ENCODE peak calls at places on chromosomes 13 and 19, in four cellular contexts. One of them, this sample, is unnamed.

GRCh38 chr13:41496420-41497234 is 39.3 kb downstream of the RGCC start:
- DNase-seq in neuronal stem cell: no peak
- DNase-seq in mesendoderm: peak
- DNase-seq in H9: no peak
- DNase-seq in this sample: peak

GRCh38 chr19:6861683-6862286 is 25.6 kb upstream of the ADGRE1 start:
- DNase-seq in neuronal stem cell: no peak
- DNase-seq in mesendoderm: peak
- DNase-seq in H9: no peak
- DNase-seq in this sample: no peak

GRCh38 chr19:53980553-53981407 is 10.7 kb upstream of the CACNG6 start:
- DNase-seq in neuronal stem cell: no peak
- DNase-seq in mesendoderm: peak
- DNase-seq in H9: peak
- DNase-seq in this sample: peak

GRCh38 chr19:6198896-6199239 is 63.4 kb downstream of the ACSBG2 start:
- DNase-seq in neuronal stem cell: no peak
- DNase-seq in mesendoderm: no peak
- DNase-seq in H9: no peak
- DNase-seq in this sample: no peak

GRCh38 chr13:45878966-45879365 is 27.4 kb upstream of the SIAH3 start:
- DNase-seq in neuronal stem cell: no peak
- DNase-seq in mesendoderm: no peak
- DNase-seq in H9: no peak
- DNase-seq in this sample: no peak

GRCh38 chr19:38470788-38471480 is 37.4 kb downstream of the RYR1 start:
- DNase-seq in neuronal stem cell: no peak
- DNase-seq in mesendoderm: peak
- DNase-seq in H9: no peak
- DNase-seq in this sample: no peak

GRCh38 chr19:28028881-28029280 is 1184.1 kb downstream of the UQCRFS1 start:
- DNase-seq in neuronal stem cell: no peak
- DNase-seq in mesendoderm: no peak
- DNase-seq in H9: no peak
- DNase-seq in this sample: no peak

GRCh38 chr13:22278336-22278929 is 607.6 kb downstream of the FGF9 start:
- DNase-seq in neuronal stem cell: peak
- DNase-seq in mesendoderm: peak
- DNase-seq in H9: peak
- DNase-seq in this sample: peak

GRCh38 chr19:3123956-3124355 is 11.9 kb upstream of the GNA15 start:
- DNase-seq in neuronal stem cell: no peak
- DNase-seq in mesendoderm: no peak
- DNase-seq in H9: no peak
- DNase-seq in this sample: no peak

GRCh38 chr13:32824671-32825070 is 191.6 kb upstream of the KL start:
- DNase-seq in neuronal stem cell: peak
- DNase-seq in mesendoderm: peak
- DNase-seq in H9: peak
- DNase-seq in this sample: peak

GRCh38 chr13:22235285-22235949 is 564.5 kb downstream of the FGF9 start:
- DNase-seq in neuronal stem cell: no peak
- DNase-seq in mesendoderm: peak
- DNase-seq in H9: peak
- DNase-seq in this sample: peak

GRCh38 chr13:28655566-28655965 is 3.4 kb upstream of the POMP start:
- DNase-seq in neuronal stem cell: no peak
- DNase-seq in mesendoderm: peak
- DNase-seq in H9: no peak
- DNase-seq in this sample: peak

GRCh38 chr19:47227347-47228167 is 3.4 kb downstream of the BBC3 start:
- DNase-seq in neuronal stem cell: peak
- DNase-seq in mesendoderm: peak
- DNase-seq in H9: peak
- DNase-seq in this sample: peak

GRCh38 chr19:49554701-49555181 is 25.6 kb downstream of the NOSIP start:
- DNase-seq in neuronal stem cell: no peak
- DNase-seq in mesendoderm: no peak
- DNase-seq in H9: no peak
- DNase-seq in this sample: no peak

GRCh38 chr19:55116232-55117062 is 990 bp downstream of the PPP1R12C start:
- DNase-seq in neuronal stem cell: no peak
- DNase-seq in mesendoderm: peak
- DNase-seq in H9: no peak
- DNase-seq in this sample: peak

GRCh38 chr13:111312944-111313590 is 7.4 kb upstream of the TEX29 start:
- DNase-seq in neuronal stem cell: no peak
- DNase-seq in mesendoderm: peak
- DNase-seq in H9: no peak
- DNase-seq in this sample: no peak

GRCh38 chr19:10093295-10094186 is 7.4 kb downstream of the SHFL start:
- DNase-seq in neuronal stem cell: no peak
- DNase-seq in mesendoderm: peak
- DNase-seq in H9: no peak
- DNase-seq in this sample: no peak

GRCh38 chr19:16066611-16067104 is 9.6 kb upstream of the TPM4 start:
- DNase-seq in neuronal stem cell: no peak
- DNase-seq in mesendoderm: no peak
- DNase-seq in H9: peak
- DNase-seq in this sample: peak

GRCh38 chr19:47779524-47780214 is 1.2 kb downstream of the SELENOW start:
- DNase-seq in neuronal stem cell: no peak
- DNase-seq in mesendoderm: no peak
- DNase-seq in H9: no peak
- DNase-seq in this sample: no peak

GRCh38 chr19:47790398-47790814 is 11.9 kb downstream of the SELENOW start:
- DNase-seq in neuronal stem cell: peak
- DNase-seq in mesendoderm: peak
- DNase-seq in H9: peak
- DNase-seq in this sample: peak

GRCh38 chr19:4597975-4598671 is 38.6 kb upstream of the SEMA6B start:
- DNase-seq in neuronal stem cell: peak
- DNase-seq in mesendoderm: peak
- DNase-seq in H9: peak
- DNase-seq in this sample: no peak

GRCh38 chr19:41327499-41328156 is 17.7 kb downstream of the CCDC97 start:
- DNase-seq in neuronal stem cell: no peak
- DNase-seq in mesendoderm: no peak
- DNase-seq in H9: peak
- DNase-seq in this sample: peak

GRCh38 chr13:111503376-111503775 is 182.9 kb downstream of the TEX29 start:
- DNase-seq in neuronal stem cell: no peak
- DNase-seq in mesendoderm: no peak
- DNase-seq in H9: no peak
- DNase-seq in this sample: no peak

GRCh38 chr13:71798723-71799122 is 68.3 kb downstream of the DACH1 start:
- DNase-seq in neuronal stem cell: no peak
- DNase-seq in mesendoderm: no peak
- DNase-seq in H9: no peak
- DNase-seq in this sample: no peak

GRCh38 chr13:95298971-95299627 is 2.2 kb downstream of the ABCC4 start:
- DNase-seq in neuronal stem cell: no peak
- DNase-seq in mesendoderm: peak
- DNase-seq in H9: no peak
- DNase-seq in this sample: peak

GRCh38 chr13:26544707-26545106 is 12.8 kb upstream of the WASF3 start:
- DNase-seq in neuronal stem cell: no peak
- DNase-seq in mesendoderm: no peak
- DNase-seq in H9: no peak
- DNase-seq in this sample: no peak

GRCh38 chr19:46131485-46132143 is 7.1 kb upstream of the IGFL3 start:
- DNase-seq in neuronal stem cell: no peak
- DNase-seq in mesendoderm: no peak
- DNase-seq in H9: no peak
- DNase-seq in this sample: no peak

GRCh38 chr19:18203408-18203862 is 407 bp downstream of the RAB3A start:
- DNase-seq in neuronal stem cell: no peak
- DNase-seq in mesendoderm: no peak
- DNase-seq in H9: no peak
- DNase-seq in this sample: no peak

GRCh38 chr19:15315101-15315500 is 17.2 kb downstream of the BRD4 start:
- DNase-seq in neuronal stem cell: no peak
- DNase-seq in mesendoderm: no peak
- DNase-seq in H9: no peak
- DNase-seq in this sample: no peak

GRCh38 chr13:107838592-107839161 is 376.7 kb downstream of the LIG4 start:
- DNase-seq in neuronal stem cell: no peak
- DNase-seq in mesendoderm: peak
- DNase-seq in H9: no peak
- DNase-seq in this sample: no peak

GRCh38 chr13:44211286-44211685 is 162.3 kb upstream of the SERP2 start:
- DNase-seq in neuronal stem cell: no peak
- DNase-seq in mesendoderm: peak
- DNase-seq in H9: no peak
- DNase-seq in this sample: no peak

GRCh38 chr19:38046254-38047047 is 139.4 kb downstream of the SIPA1L3 start:
- DNase-seq in neuronal stem cell: no peak
- DNase-seq in mesendoderm: no peak
- DNase-seq in H9: no peak
- DNase-seq in this sample: no peak

GRCh38 chr13:25117312-25117711 is 21.4 kb downstream of the PABPC3 start:
- DNase-seq in neuronal stem cell: no peak
- DNase-seq in mesendoderm: peak
- DNase-seq in H9: no peak
- DNase-seq in this sample: no peak
- H2BK120ac ChIP-seq in neuronal stem cell: no peak
- H2BK120ac ChIP-seq in mesendoderm: no peak
- H2BK120ac ChIP-seq in H9: no peak
- H2BK120ac ChIP-seq in this sample: no peak

GRCh38 chr13:40143559-40143958 is 488.1 kb downstream of the COG6 start:
- DNase-seq in neuronal stem cell: no peak
- DNase-seq in mesendoderm: no peak
- DNase-seq in H9: no peak
- DNase-seq in this sample: no peak

GRCh38 chr13:40141859-40142555 is 486.5 kb downstream of the COG6 start:
- DNase-seq in neuronal stem cell: no peak
- DNase-seq in mesendoderm: no peak
- DNase-seq in H9: no peak
- DNase-seq in this sample: no peak

GRCh38 chr13:40137400-40137799 is 481.9 kb downstream of the COG6 start:
- DNase-seq in neuronal stem cell: no peak
- DNase-seq in mesendoderm: no peak
- DNase-seq in H9: no peak
- DNase-seq in this sample: no peak

GRCh38 chr13:40136896-40137295 is 481.4 kb downstream of the COG6 start:
- DNase-seq in neuronal stem cell: no peak
- DNase-seq in mesendoderm: no peak
- DNase-seq in H9: no peak
- DNase-seq in this sample: no peak

DNA sequence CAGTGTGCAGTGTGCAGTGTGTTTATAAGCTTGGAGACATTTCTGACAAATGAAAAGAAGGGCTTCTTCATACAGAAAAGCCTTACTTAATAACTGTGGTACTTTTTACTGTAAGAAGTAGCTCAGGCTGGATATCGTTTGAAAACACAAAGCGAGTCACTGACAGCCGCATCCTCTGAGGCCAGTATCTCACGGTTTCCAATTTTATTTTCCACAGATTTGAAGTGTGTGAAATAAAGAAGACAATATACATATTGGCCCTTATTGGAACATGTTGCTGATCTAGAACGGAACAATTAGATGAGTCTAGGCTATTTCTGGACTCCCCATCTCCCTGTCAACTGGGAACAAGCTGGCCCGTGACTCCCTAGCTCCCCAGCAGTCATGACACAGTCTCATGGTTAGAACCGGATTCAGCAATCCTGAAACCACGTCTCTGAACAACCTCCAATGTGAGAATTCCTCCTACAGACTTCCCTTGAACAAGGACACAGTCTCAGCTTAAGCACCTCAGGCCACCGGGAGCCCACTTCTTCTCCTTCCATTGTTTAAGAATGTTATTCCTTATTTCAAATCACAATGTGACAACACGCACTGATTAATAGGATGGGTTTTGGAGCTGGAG is 484.5 kb downstream of the COG6 start:
- DNase-seq in neuronal stem cell: no peak
- DNase-seq in mesendoderm: no peak
- DNase-seq in H9: no peak
- DNase-seq in this sample: no peak
- H2BK120ac ChIP-seq in neuronal stem cell: no peak
- H2BK120ac ChIP-seq in mesendoderm: no peak
- H2BK120ac ChIP-seq in H9: no peak
- H2BK120ac ChIP-seq in this sample: no peak

DNA sequence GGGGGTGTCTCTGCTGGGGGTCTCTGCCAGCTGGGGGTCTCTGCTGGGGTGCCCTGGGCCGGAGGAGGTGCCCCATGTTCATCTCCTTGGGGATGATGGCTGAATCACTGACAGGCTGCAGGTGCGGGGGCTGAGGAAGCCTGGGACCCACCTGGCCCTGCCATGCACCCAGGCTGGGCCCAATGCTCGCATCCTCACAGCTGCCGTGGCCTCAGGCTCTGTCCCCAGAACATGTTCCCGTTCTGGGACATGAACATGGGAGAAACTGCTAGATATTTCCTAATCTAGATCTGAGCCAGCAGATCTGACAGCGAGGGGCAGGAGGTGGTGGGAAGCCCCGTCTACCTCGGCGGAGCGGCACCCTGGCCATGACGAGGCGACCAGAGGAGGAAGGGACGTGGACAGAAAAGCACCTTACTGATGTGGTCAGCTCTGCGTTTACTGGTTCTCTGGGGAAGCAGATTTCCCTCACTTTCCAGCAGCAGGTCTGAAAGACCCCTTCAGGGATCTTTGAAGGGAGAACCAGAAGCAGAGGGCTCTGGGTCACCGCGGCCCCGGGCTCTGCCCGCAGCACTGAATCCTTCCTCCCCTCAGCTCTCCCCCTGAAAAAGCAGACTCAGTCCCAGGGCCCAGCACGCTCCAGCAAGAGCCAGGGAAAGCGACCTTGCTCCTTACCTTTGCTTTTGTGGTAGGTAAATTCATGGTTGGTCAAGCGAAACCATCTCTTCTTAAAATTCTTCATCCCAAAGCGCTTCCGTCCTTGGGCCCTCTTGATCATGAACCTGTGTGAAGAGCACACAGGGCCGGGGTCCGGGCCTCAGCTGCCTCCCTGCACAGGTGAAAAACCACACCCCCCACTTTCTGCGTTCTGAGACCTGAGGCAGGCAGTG is 26.5 kb upstream of the C13orf46 start:
- DNase-seq in neuronal stem cell: no peak
- DNase-seq in mesendoderm: no peak
- DNase-seq in H9: no peak
- DNase-seq in this sample: no peak
- H2BK120ac ChIP-seq in neuronal stem cell: no peak
- H2BK120ac ChIP-seq in mesendoderm: no peak
- H2BK120ac ChIP-seq in H9: no peak
- H2BK120ac ChIP-seq in this sample: no peak

GRCh38 chr19:52692431-52693008 is 42.3 kb downstream of the ZNF611 start:
- DNase-seq in neuronal stem cell: no peak
- DNase-seq in mesendoderm: no peak
- DNase-seq in H9: no peak
- DNase-seq in this sample: no peak
- H2BK120ac ChIP-seq in neuronal stem cell: no peak
- H2BK120ac ChIP-seq in mesendoderm: no peak
- H2BK120ac ChIP-seq in H9: no peak
- H2BK120ac ChIP-seq in this sample: no peak